ENCODE peak calls at places on chromosomes 13 and 19, in six cellular contexts. O is Caco-2, K is astrocyte, E is MM.1S, A is dorsolateral prefrontal cortex, F is IMR-90. G is an unnamed sample.

GRCh38 chr13:110236831-110237261 is 70.1 kb downstream of the COL4A1 start:
- DNase-seq in O (no peak), K (no peak), E (no peak), A (no peak), F (no peak), G (no peak)

GRCh38 chr13:113806104-113806471 is 47.1 kb downstream of the TMEM255B start:
- DNase-seq in O (no peak), K (no peak), E (no peak), A (no peak), F (no peak), G (no peak)

GRCh38 chr19:8361921-8362793 is 1.8 kb upstream of the ANGPTL4 start:
- DNase-seq in O (no peak), K (peak; percentile 94), E (peak; percentile 15), A (no peak), F (peak; percentile 99), G (peak; percentile 86)

GRCh38 chr13:99308481-99309087 is 1.4 kb upstream of the GPR183 start:
- DNase-seq in O (no peak), K (peak; percentile 78), E (no peak), A (no peak), F (peak; percentile 63), G (peak; percentile 53)

GRCh38 chr19:43439183-43440063 is 24.7 kb downstream of the TEX101 start:
- DNase-seq in O (no peak), K (peak; percentile 16), E (no peak), A (no peak), F (no peak), G (peak; percentile 36)

GRCh38 chr19:47228168-47228936 is 2.6 kb downstream of the BBC3 start:
- DNase-seq in O (peak; percentile 73), K (no peak), E (peak; percentile 19), A (no peak), F (peak; percentile 17), G (no peak)

GRCh38 chr19:35123573-35123972 is 8.0 kb downstream of the FXYD3 start:
- DNase-seq in O (no peak), K (no peak), E (no peak), A (no peak), F (no peak), G (no peak)

GRCh38 chr13:104592127-104592526 is 1525.9 kb upstream of the SLC10A2 start:
- DNase-seq in O (no peak), K (peak; percentile 94), E (no peak), A (no peak), F (peak; percentile 76), G (peak; percentile 37)

GRCh38 chr13:73417012-73417615 is 358.3 kb downstream of the KLF5 start:
- DNase-seq in O (no peak), K (no peak), E (no peak), A (no peak), F (no peak), G (no peak)

GRCh38 chr13:106262886-106263285 is 272.6 kb downstream of the EFNB2 start:
- DNase-seq in O (no peak), K (peak; percentile 63), E (no peak), A (no peak), F (no peak), G (no peak)

GRCh38 chr13:44904982-44905381 is 84.3 kb downstream of the NUFIP1 start:
- DNase-seq in O (no peak), K (peak; percentile 97), E (no peak), A (no peak), F (peak; percentile 97), G (peak; percentile 96)

GRCh38 chr13:32837307-32837972 is 178.8 kb upstream of the KL start:
- DNase-seq in O (no peak), K (no peak), E (no peak), A (no peak), F (no peak), G (no peak)

GRCh38 chr13:110794209-110794608 is 80.7 kb downstream of the ING1 start:
- DNase-seq in O (no peak), K (no peak), E (no peak), A (no peak), F (no peak), G (no peak)

GRCh38 chr13:84896128-84896527 is 903.1 kb downstream of the SLITRK6 start:
- DNase-seq in O (no peak), K (peak; percentile 18), E (peak; percentile 65), A (no peak), F (peak; percentile 61), G (peak; percentile 1)

GRCh38 chr13:113275387-113275786 is 21.7 kb upstream of the LAMP1 start:
- DNase-seq in O (peak; percentile 78), K (peak; percentile 47), E (peak; percentile 33), A (no peak), F (peak; percentile 75), G (no peak)

GRCh38 chr19:32421589-32422361 is 16.2 kb downstream of the DPY19L3 start:
- DNase-seq in O (no peak), K (no peak), E (no peak), A (no peak), F (no peak), G (no peak)

DNA sequence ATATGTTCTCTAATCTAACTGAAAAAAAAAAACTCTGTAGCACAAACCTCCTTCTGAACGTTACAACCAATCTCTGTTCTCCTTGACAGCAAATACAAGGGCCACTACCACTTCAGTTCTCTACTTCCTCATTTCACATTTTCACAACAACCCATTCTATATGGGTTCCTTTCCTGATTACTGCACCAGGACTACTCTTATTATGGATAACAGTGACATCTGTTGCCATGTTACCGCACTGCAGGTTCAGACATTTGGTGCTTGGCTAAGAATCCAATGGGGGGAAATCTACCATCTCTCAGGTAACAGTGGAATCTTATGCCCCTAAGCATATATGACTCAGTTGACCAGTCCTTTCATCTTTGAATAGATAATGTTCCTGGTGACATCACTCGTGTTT is 11.6 kb upstream of the FPR3 start:
- DNase-seq in O (no peak), K (no peak), E (no peak), A (no peak), F (no peak), G (no peak)
- TF ChIP-seq CTCF in O (no peak), K (peak; percentile 10), E (no peak), A (no peak), F (peak; percentile 25), G (no peak)

GRCh38 chr19:36497001-36497400 is 7.6 kb upstream of the ZNF566 start:
- DNase-seq in O (no peak), K (no peak), E (no peak), A (no peak), F (no peak), G (no peak)
- H3K4me3 ChIP-seq in O (no peak overlapping the region), K (no peak overlapping the region), E (no peak overlapping the region), A (no peak overlapping the region), F (no peak overlapping the region), G (no peak overlapping the region)

GRCh38 chr13:26954981-26955380 is 194.4 kb upstream of the GPR12 start:
- DNase-seq in O (peak; percentile 91), K (no peak), E (no peak), A (no peak), F (no peak), G (no peak)
- H3K27me3 ChIP-seq in O (no peaks in the 10 kb centered on the region), K (peaks cover 4% of the 10 kb centered on the region), E (no peaks in the 10 kb centered on the region), A (no peaks in the 10 kb centered on the region), F (peaks cover 46% of the 10 kb centered on the region), G (peaks cover 20% of the 10 kb centered on the region)

DNA sequence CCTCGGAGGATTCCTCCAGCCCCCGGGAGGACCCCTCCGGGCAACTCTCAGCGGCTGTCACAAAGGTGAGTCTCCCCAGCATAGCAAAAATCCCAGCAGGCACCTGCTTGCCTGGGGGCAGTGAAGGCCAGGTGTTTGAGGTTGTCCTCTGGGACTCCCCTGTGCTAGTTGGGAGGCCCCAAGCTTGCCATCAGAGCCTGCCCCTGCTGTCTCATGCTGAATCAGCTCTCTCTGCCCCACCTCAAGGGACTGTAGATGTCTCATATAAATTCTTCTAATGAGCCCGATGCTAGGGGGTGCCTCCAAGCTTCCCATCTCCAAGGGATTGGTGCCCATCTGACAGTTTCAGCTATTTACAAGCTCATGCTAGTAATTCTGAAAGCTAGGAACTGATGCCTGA is 53.6 kb downstream of the NWD1 start:
- DNase-seq in O (no peak), K (no peak), E (no peak), A (no peak), F (no peak), G (no peak)
- TF ChIP-seq CTCF in O (no peak), K (no peak), E (no peak), A (no peak), F (no peak), G (no peak)